ENCODE peak calls at places on chromosomes 12 and 14, in nine cellular contexts. B is cardiac fibroblast; J is suprapubic skin; V is ovary; R is CD4-positive, alpha-beta T cell; T is GM10248; Y is PC-3; U is gastrocnemius medialis; Z is esophagus muscularis mucosa. X is an unnamed sample.

GRCh38 chr12:51171884-51172514 is 936 bp downstream of the TFCP2 start:
- DNase-seq in R (no peak), B (peak), V (no peak), T (peak), U (no peak), Y (peak), J (peak), Z (no peak), X (no peak)

GRCh38 chr12:72872488-72872887 is 600.3 kb downstream of the TRHDE start:
- DNase-seq in V (no peak), Y (no peak), R (no peak), T (no peak), U (no peak), B (no peak), Z (no peak), J (no peak), X (no peak)

GRCh38 chr14:55332654-55333570 is 61.7 kb downstream of the FBXO34 start:
- DNase-seq in Z (no peak), V (no peak), B (no peak), R (no peak), U (no peak), Y (no peak), J (no peak), T (no peak), X (no peak)

GRCh38 chr14:22465201-22465835 is 123.7 kb downstream of the DAD1 start:
- DNase-seq in R (no peak), B (no peak), J (no peak), T (no peak), U (no peak), V (no peak), Z (no peak), Y (peak), X (no peak)

GRCh38 chr12:53064613-53065415 is 14.4 kb downstream of the SPRYD3 start:
- DNase-seq in B (no peak), T (no peak), R (no peak), Y (no peak), V (peak), J (no peak), U (no peak), Z (no peak), X (no peak)

GRCh38 chr12:117076410-117077372 is 22.5 kb downstream of the TESC start:
- DNase-seq in Z (no peak), U (no peak), B (no peak), T (no peak), R (no peak), V (no peak), Y (peak), J (no peak), X (no peak)

GRCh38 chr12:12380949-12381593 is 24.2 kb downstream of the BORCS5 start:
- DNase-seq in Z (no peak), T (no peak), B (no peak), U (no peak), V (no peak), J (no peak), Y (no peak), R (no peak), X (no peak)

GRCh38 chr12:76020731-76021672 is 10.6 kb downstream of the PHLDA1 start:
- DNase-seq in Y (peak), Z (no peak), B (peak), R (peak), U (no peak), J (no peak), V (peak), T (peak), X (no peak)

GRCh38 chr14:41558527-41558926 is 48.1 kb upstream of the LRFN5 start:
- DNase-seq in T (no peak), Z (no peak), V (no peak), U (no peak), R (no peak), B (no peak), Y (no peak), J (no peak), X (no peak)

GRCh38 chr14:50311337-50311973 is 574 bp downstream of the L2HGDH start:
- DNase-seq in R (no peak), U (no peak), Z (no peak), J (no peak), V (no peak), Y (peak), T (no peak), B (peak), X (no peak)
- TF ChIP-seq CTCF in R (peak), U (peak), Z (peak), J (peak), V (peak), Y (peak), T (no peak), B (peak), X (peak)

GRCh38 chr12:79512068-79512467 is 178.7 kb downstream of the PAWR start:
- DNase-seq in R (no peak), U (no peak), Z (no peak), J (no peak), Y (peak), B (no peak), T (no peak), V (no peak), X (no peak)
- TF ChIP-seq CTCF in R (no peak), U (no peak), Z (no peak), J (no peak), Y (peak), B (peak), T (no peak), V (no peak), X (peak)

GRCh38 chr12:48828841-48829575 is 10.7 kb downstream of the CACNB3 start:
- DNase-seq in R (no peak), Z (no peak), T (no peak), J (no peak), U (no peak), V (no peak), Y (no peak), B (no peak), X (no peak)

GRCh38 chr12:48828293-48828692 is 10.0 kb downstream of the CACNB3 start:
- DNase-seq in J (no peak), U (no peak), Y (no peak), Z (no peak), T (no peak), B (no peak), V (no peak), R (no peak), X (no peak)

GRCh38 chr12:48831257-48831656 is 13.0 kb downstream of the CACNB3 start:
- DNase-seq in Y (no peak), U (no peak), R (no peak), V (no peak), T (no peak), J (no peak), B (no peak), Z (no peak), X (no peak)

GRCh38 chr12:48827513-48828096 is 9.3 kb downstream of the CACNB3 start:
- DNase-seq in Z (no peak), B (no peak), J (no peak), V (no peak), R (no peak), Y (no peak), U (no peak), T (no peak), X (no peak)

DNA sequence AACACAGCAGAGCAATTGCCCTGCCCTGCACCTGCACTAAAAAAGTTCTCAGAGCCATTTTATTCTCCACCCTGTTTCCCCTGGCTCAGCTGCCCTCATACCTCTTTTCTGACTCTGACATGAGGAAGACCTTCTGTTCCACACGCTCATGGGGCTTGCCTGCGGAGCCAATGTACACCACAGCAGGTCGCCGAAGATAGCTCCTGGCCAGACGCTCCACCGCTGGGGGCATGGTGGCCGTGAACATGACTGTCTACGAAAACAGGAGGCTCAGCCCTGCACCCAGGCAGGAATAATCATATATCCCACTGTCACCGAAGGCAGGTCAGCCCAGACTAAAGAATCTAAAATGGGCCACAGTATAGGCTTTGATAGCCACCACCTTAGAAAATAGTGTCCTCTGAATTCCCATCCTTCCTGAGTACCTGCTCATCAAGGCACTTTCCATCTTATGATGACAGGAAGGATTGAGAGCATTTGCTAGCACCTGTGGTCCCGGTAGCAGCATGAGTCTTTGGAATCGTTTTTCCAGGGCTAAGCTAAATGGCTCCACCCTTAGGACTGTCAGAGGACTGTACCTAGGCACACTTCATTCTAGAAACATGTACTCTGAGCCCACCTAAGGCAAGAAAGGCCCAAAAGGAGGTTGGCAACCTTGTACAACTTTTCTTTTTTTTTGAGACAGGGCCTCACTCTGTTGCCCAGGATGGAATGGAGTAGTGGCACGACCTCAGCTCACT is 14.2 kb downstream of the CACNB3 start:
- DNase-seq in R (no peak), V (no peak), U (no peak), Y (no peak), B (no peak), T (no peak), J (no peak), Z (no peak), X (no peak)
- TF ChIP-seq CTCF in R (no peak), V (no peak), U (no peak), Y (no peak), B (no peak), T (no peak), J (no peak), Z (no peak), X (no peak)

DNA sequence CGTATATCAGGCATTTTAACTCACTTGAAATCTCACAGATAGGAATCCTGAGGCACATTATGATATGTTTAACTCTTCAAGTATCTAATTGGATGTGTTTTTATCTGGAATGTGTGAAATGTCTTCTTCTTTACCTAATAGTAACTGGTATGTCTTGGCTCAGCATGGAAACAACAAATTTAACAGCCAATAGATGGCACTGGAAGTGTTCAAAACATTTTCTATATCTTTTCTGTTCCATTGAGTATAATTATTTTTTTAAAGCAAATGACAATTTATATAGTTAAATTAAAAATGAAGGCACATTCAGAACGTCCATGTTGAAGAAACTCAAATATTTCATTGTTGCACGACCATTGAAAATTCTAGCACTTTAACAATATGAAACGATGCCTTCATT is 164.6 kb upstream of the SLC16A7 start:
- DNase-seq in R (no peak), U (no peak), V (no peak), B (peak), J (no peak), Y (peak), Z (no peak), T (no peak), X (no peak)
- TF ChIP-seq CTCF in R (no peak), U (no peak), V (no peak), B (no peak), J (no peak), Y (peak), Z (no peak), T (no peak), X (peak)

DNA sequence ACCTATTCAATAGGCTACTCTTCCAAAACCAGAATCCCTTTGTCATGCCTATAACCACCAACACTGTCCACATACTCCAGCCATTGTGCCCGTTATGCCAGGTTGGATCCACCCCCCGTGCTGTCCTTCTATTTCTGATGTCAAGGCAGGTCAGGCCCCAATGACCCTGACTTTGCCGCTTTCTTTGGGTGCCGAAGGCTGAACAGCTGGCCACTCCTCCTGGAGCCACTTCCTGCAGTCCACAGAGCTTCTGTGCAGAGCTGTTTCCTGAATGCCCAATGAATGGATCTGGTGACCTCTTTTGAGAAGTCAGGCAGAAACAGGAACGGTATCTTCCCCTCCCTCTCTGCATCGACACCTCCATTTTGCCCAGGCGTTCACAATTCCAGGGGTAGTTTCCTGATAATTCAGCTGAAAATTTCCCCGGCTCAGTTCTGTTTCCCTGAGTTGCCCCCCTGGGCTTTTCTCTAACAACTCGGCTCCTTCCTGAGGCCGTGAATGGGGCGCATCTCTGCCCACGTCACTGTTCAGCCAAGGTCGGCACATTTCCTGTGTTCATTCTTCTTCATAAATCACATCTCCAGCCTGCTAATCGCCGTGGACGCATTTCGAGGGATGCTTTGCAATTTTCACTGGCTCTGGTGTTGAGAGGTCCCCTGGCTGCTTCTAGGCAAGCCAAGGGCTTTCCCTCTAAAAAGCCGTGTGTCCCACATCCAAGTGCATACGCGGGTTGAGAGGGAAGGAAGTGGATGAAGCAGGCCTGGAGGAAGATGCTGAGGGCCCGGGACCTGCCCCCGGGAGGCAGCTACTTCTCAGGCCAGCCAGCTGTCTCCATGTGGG is 86.4 kb downstream of the PAPOLA start:
- DNase-seq in V (no peak), U (no peak), R (no peak), J (peak), Z (peak), B (peak), T (no peak), Y (no peak), X (peak)
- TF ChIP-seq CTCF in V (no peak), U (no peak), R (no peak), J (no peak), Z (no peak), B (no peak), T (no peak), Y (no peak), X (no peak)

DNA sequence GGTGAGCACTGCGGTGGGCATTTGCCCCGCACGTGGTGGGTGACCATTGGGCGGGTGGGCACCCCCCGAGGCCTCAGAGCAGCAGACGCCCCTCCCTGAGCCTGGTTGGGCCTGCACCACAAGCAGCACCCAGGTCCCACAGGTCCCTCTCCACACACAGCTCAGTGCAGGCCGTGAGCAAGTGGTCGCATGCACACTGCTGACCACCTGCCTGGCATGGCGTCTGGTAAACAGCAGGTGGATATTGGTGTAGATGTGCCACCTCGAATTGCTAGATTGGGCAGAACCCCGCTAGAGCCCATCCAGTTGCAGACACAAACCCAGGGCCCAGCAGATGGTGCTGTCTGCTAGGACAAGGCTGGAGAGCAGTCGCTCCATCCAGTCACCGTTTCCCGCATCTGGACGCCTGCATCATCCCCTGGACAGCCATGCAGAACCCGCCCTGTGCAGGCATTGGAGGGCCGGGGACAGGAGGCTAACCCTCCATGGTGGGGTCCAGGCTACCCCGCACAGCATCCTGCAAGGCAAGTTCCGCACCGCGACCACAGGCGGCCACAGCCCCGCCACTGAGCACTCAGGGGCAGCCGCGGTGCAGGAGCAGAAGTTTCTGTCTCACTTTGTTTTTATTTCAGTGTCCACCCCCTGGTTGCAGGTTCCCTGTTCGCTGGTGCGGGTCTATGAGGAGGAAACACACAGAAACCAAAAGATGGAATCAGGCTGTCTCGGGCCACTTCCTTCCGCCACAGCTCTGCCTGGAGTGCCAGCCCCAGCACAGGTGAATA is 45.6 kb upstream of the RIMBP2 start:
- DNase-seq in T (peak), Y (peak), J (no peak), U (no peak), Z (no peak), R (peak), V (peak), B (peak), X (no peak)
- TF ChIP-seq CTCF in T (peak), Y (peak), J (peak), U (peak), Z (peak), R (peak), V (no peak), B (peak), X (peak)

DNA sequence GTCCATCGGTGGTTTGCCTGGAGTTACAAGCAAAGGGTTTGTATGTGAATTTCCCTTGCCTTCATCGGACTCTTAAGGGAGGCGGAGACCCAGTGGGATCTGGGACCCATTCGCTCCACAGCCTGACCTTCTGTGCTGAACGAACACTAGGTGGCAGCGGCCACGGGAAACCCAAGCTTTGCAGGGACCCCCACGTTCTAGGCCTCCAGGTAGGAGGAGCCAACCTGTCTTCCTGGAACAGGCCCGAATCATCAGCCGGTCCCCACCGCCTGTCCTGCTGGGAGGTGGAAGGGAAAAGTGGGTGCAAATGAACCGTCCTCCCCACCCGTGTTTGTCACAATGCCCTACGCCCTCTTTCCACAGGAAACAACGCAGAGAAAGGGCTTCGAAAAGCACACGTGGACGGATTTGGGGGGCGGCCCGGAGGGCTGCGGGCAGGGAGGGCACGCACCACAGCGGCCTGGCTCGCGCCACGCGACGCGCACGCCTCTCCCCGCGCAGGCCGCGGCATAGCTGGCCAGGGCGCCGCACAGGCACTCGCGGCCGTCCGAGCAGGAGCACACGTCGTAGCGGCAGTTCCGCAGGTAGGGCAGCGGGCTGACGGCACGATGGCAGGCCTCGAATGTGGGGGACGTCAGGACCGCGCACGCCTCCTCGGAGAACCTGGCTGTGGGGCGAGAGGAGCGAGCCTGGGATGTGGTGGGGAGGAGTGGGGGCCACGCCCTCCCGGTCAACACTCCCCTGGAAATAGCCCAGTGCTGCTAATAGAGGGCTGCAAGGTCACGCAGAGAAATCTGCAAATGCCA is 67.9 kb downstream of the VWF start:
- DNase-seq in Y (no peak), Z (no peak), R (peak), B (no peak), V (no peak), T (no peak), U (no peak), J (no peak), X (no peak)
- TF ChIP-seq CTCF in Y (peak), Z (peak), R (peak), B (peak), V (no peak), T (peak), U (no peak), J (no peak), X (peak)

GRCh38 chr12:69585189-69586062 is at the start of gene CCT2:
- DNase-seq in Z (peak), R (peak), Y (peak), J (peak), B (peak), V (peak), T (peak), U (peak), X (peak)
- TF ChIP-seq CTCF in Z (peak), R (peak), Y (peak), J (peak), B (peak), V (no peak), T (no peak), U (peak), X (peak)

GRCh38 chr14:105937253-105938054 is 411.1 kb downstream of the TMEM121 start:
- DNase-seq in B (no peak), R (no peak), J (peak), T (no peak), Z (no peak), Y (no peak), V (no peak), U (no peak), X (peak)
- TF ChIP-seq CTCF in B (no peak), R (no peak), J (no peak), T (no peak), Z (no peak), Y (no peak), V (no peak), U (no peak), X (no peak)

DNA sequence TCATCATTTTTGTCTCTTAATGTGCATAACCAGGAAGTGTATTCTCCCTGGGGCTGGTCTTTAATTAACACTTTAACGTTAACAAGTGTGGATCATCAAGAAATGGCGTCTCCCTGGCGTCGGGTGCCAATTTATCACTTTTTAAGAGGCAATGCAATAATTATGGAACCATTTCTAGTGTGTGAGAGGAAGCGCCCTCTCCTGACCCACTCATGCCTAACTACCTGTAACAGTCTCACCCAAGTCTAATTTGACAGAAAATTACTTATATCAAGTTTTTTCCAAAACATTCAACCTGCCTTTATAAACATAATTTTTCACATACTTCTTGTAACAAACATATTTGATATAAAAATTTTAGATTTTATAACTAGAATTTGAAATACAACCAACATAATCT is 905.3 kb upstream of the MDGA2 start:
- DNase-seq in R (no peak), B (no peak), Y (peak), U (no peak), T (no peak), J (no peak), V (no peak), Z (no peak), X (no peak)
- TF ChIP-seq CTCF in R (no peak), B (no peak), Y (peak), U (no peak), T (no peak), J (no peak), V (no peak), Z (no peak), X (no peak)

X was measured in osteocyte.